ENCODE peak calls at places on chromosomes 11 and 22, in six cellular contexts. One of them, this sample, is unnamed.

GRCh38 chr11:250740-251299 is 14.0 kb downstream of the PSMD13 start:
- DNase-seq in NCI-H2029: no peak
- DNase-seq in dermis blood vessel endothelial cell: peak
- DNase-seq in retinal pigment epithelial cell: no peak
- DNase-seq in NCI-H446: no peak
- DNase-seq in tibial artery: peak
- DNase-seq in this sample: no peak

GRCh38 chr22:22939537-22940368 is 52.1 kb downstream of the IGLL5 start:
- DNase-seq in NCI-H2029: no peak
- DNase-seq in dermis blood vessel endothelial cell: no peak
- DNase-seq in retinal pigment epithelial cell: no peak
- DNase-seq in NCI-H446: no peak
- DNase-seq in tibial artery: no peak
- DNase-seq in this sample: no peak

GRCh38 chr11:79078999-79079398 is 361.8 kb downstream of the TENM4 start:
- DNase-seq in NCI-H2029: peak
- DNase-seq in dermis blood vessel endothelial cell: no peak
- DNase-seq in retinal pigment epithelial cell: no peak
- DNase-seq in NCI-H446: no peak
- DNase-seq in tibial artery: no peak
- DNase-seq in this sample: no peak

GRCh38 chr11:14971865-14972580 is at the start of gene CALCA:
- DNase-seq in NCI-H2029: peak
- DNase-seq in dermis blood vessel endothelial cell: no peak
- DNase-seq in retinal pigment epithelial cell: no peak
- DNase-seq in NCI-H446: no peak
- DNase-seq in tibial artery: no peak
- DNase-seq in this sample: no peak

GRCh38 chr11:65310215-65310614 is 4.5 kb upstream of the CDC42EP2 start:
- DNase-seq in NCI-H2029: peak
- DNase-seq in dermis blood vessel endothelial cell: no peak
- DNase-seq in retinal pigment epithelial cell: no peak
- DNase-seq in NCI-H446: no peak
- DNase-seq in tibial artery: no peak
- DNase-seq in this sample: no peak

GRCh38 chr11:116876656-116877055 is 39.2 kb upstream of the APOA1 start:
- DNase-seq in NCI-H2029: no peak
- DNase-seq in dermis blood vessel endothelial cell: no peak
- DNase-seq in retinal pigment epithelial cell: no peak
- DNase-seq in NCI-H446: no peak
- DNase-seq in tibial artery: no peak
- DNase-seq in this sample: no peak

GRCh38 chr11:126304457-126305072 is 705 bp downstream of the DCPS start:
- DNase-seq in NCI-H2029: no peak
- DNase-seq in dermis blood vessel endothelial cell: no peak
- DNase-seq in retinal pigment epithelial cell: no peak
- DNase-seq in NCI-H446: peak
- DNase-seq in tibial artery: no peak
- DNase-seq in this sample: no peak

GRCh38 chr11:117492578-117493251 is 165.1 kb downstream of the CEP164 start:
- DNase-seq in NCI-H2029: no peak
- DNase-seq in dermis blood vessel endothelial cell: no peak
- DNase-seq in retinal pigment epithelial cell: no peak
- DNase-seq in NCI-H446: no peak
- DNase-seq in tibial artery: no peak
- DNase-seq in this sample: no peak

GRCh38 chr11:43574949-43575915 is 105.3 kb upstream of the HSD17B12 start:
- DNase-seq in NCI-H2029: no peak
- DNase-seq in dermis blood vessel endothelial cell: peak
- DNase-seq in retinal pigment epithelial cell: no peak
- DNase-seq in NCI-H446: no peak
- DNase-seq in tibial artery: no peak
- DNase-seq in this sample: no peak

GRCh38 chr11:116310215-116310614 is 462.6 kb downstream of the BUD13 start:
- DNase-seq in NCI-H2029: no peak
- DNase-seq in dermis blood vessel endothelial cell: no peak
- DNase-seq in retinal pigment epithelial cell: peak
- DNase-seq in NCI-H446: no peak
- DNase-seq in tibial artery: no peak
- DNase-seq in this sample: no peak

GRCh38 chr11:3957437-3957836 is 102.0 kb downstream of the STIM1 start:
- DNase-seq in NCI-H2029: no peak
- DNase-seq in dermis blood vessel endothelial cell: no peak
- DNase-seq in retinal pigment epithelial cell: no peak
- DNase-seq in NCI-H446: no peak
- DNase-seq in tibial artery: no peak
- DNase-seq in this sample: no peak

This sample was measured in HepG2.